ENCODE peak calls at places on chromosomes 13 and 19, in seven cellular contexts. One of them, this sample, is unnamed.

GRCh38 chr19:19064811-19065745 is 1.3 kb downstream of the SLC25A42 start:
- DNase-seq in endothelial cell: no peak
- DNase-seq in fibroblast of the aortic adventitia: no peak
- DNase-seq in immature natural killer cell: peak
- DNase-seq in RWPE1: peak
- DNase-seq in EL: peak
- DNase-seq in brain microvascular endothelial cell: no peak
- DNase-seq in this sample: no peak

GRCh38 chr13:109922518-109922917 is 136.1 kb upstream of the IRS2 start:
- DNase-seq in immature natural killer cell: no peak
- DNase-seq in endothelial cell: no peak
- DNase-seq in EL: peak
- DNase-seq in fibroblast of the aortic adventitia: no peak
- DNase-seq in RWPE1: peak
- DNase-seq in brain microvascular endothelial cell: no peak
- DNase-seq in this sample: no peak

GRCh38 chr19:32373614-32374295 is 28.3 kb downstream of the ZNF507 start:
- DNase-seq in EL: peak
- DNase-seq in RWPE1: peak
- DNase-seq in endothelial cell: no peak
- DNase-seq in immature natural killer cell: no peak
- DNase-seq in fibroblast of the aortic adventitia: peak
- DNase-seq in brain microvascular endothelial cell: peak
- DNase-seq in this sample: no peak

GRCh38 chr13:53200498-53201453 is 172.2 kb downstream of the OLFM4 start:
- DNase-seq in endothelial cell: peak
- DNase-seq in EL: peak
- DNase-seq in brain microvascular endothelial cell: no peak
- DNase-seq in fibroblast of the aortic adventitia: no peak
- DNase-seq in immature natural killer cell: no peak
- DNase-seq in RWPE1: peak
- DNase-seq in this sample: no peak

GRCh38 chr13:50599927-50600326 is 243.6 kb downstream of the DLEU7 start:
- DNase-seq in fibroblast of the aortic adventitia: no peak
- DNase-seq in immature natural killer cell: no peak
- DNase-seq in brain microvascular endothelial cell: no peak
- DNase-seq in endothelial cell: no peak
- DNase-seq in EL: no peak
- DNase-seq in RWPE1: no peak
- DNase-seq in this sample: no peak

GRCh38 chr19:36125557-36125956 is 10.3 kb downstream of the TBCB start:
- DNase-seq in fibroblast of the aortic adventitia: no peak
- DNase-seq in immature natural killer cell: no peak
- DNase-seq in brain microvascular endothelial cell: no peak
- DNase-seq in endothelial cell: no peak
- DNase-seq in RWPE1: no peak
- DNase-seq in EL: no peak
- DNase-seq in this sample: no peak

GRCh38 chr13:98097749-98098148 is 45.1 kb upstream of the FARP1 start:
- DNase-seq in fibroblast of the aortic adventitia: no peak
- DNase-seq in endothelial cell: no peak
- DNase-seq in brain microvascular endothelial cell: no peak
- DNase-seq in RWPE1: no peak
- DNase-seq in immature natural killer cell: no peak
- DNase-seq in EL: no peak
- DNase-seq in this sample: no peak

GRCh38 chr19:32749361-32749760 is 29.8 kb downstream of the TDRD12 start:
- DNase-seq in RWPE1: no peak
- DNase-seq in EL: no peak
- DNase-seq in endothelial cell: no peak
- DNase-seq in brain microvascular endothelial cell: no peak
- DNase-seq in fibroblast of the aortic adventitia: no peak
- DNase-seq in immature natural killer cell: no peak
- DNase-seq in this sample: no peak

GRCh38 chr19:33290956-33291622 is 11.2 kb downstream of the CEBPA start:
- DNase-seq in endothelial cell: no peak
- DNase-seq in RWPE1: peak
- DNase-seq in brain microvascular endothelial cell: no peak
- DNase-seq in immature natural killer cell: no peak
- DNase-seq in EL: no peak
- DNase-seq in fibroblast of the aortic adventitia: no peak
- DNase-seq in this sample: no peak

GRCh38 chr19:17091758-17092333 is 16.3 kb downstream of the MYO9B start:
- DNase-seq in endothelial cell: no peak
- DNase-seq in immature natural killer cell: peak
- DNase-seq in fibroblast of the aortic adventitia: no peak
- DNase-seq in EL: no peak
- DNase-seq in brain microvascular endothelial cell: no peak
- DNase-seq in RWPE1: no peak
- DNase-seq in this sample: peak

GRCh38 chr13:46757640-46758039 is 39.3 kb downstream of the ESD start:
- DNase-seq in immature natural killer cell: no peak
- DNase-seq in EL: no peak
- DNase-seq in RWPE1: no peak
- DNase-seq in brain microvascular endothelial cell: no peak
- DNase-seq in fibroblast of the aortic adventitia: no peak
- DNase-seq in endothelial cell: no peak
- DNase-seq in this sample: no peak

GRCh38 chr19:6459356-6460098 is at the start of gene SLC25A23:
- DNase-seq in EL: peak
- DNase-seq in endothelial cell: peak
- DNase-seq in immature natural killer cell: peak
- DNase-seq in RWPE1: peak
- DNase-seq in brain microvascular endothelial cell: peak
- DNase-seq in fibroblast of the aortic adventitia: peak
- DNase-seq in this sample: peak

GRCh38 chr19:55088543-55089265 is 13.0 kb downstream of the EPS8L1 start:
- DNase-seq in immature natural killer cell: peak
- DNase-seq in RWPE1: peak
- DNase-seq in endothelial cell: peak
- DNase-seq in fibroblast of the aortic adventitia: peak
- DNase-seq in EL: peak
- DNase-seq in brain microvascular endothelial cell: peak
- DNase-seq in this sample: peak

GRCh38 chr19:32404939-32405430 is 585 bp upstream of the DPY19L3 start:
- DNase-seq in brain microvascular endothelial cell: peak
- DNase-seq in EL: no peak
- DNase-seq in endothelial cell: peak
- DNase-seq in immature natural killer cell: no peak
- DNase-seq in RWPE1: peak
- DNase-seq in fibroblast of the aortic adventitia: peak
- DNase-seq in this sample: peak

GRCh38 chr19:8045872-8046568 is 6.5 kb upstream of the CCL25 start:
- DNase-seq in EL: no peak
- DNase-seq in fibroblast of the aortic adventitia: no peak
- DNase-seq in immature natural killer cell: no peak
- DNase-seq in RWPE1: no peak
- DNase-seq in endothelial cell: no peak
- DNase-seq in brain microvascular endothelial cell: no peak
- DNase-seq in this sample: no peak

GRCh38 chr13:44605275-44605674 is 29.1 kb upstream of the TSC22D1 start:
- DNase-seq in EL: no peak
- DNase-seq in fibroblast of the aortic adventitia: peak
- DNase-seq in brain microvascular endothelial cell: no peak
- DNase-seq in RWPE1: no peak
- DNase-seq in immature natural killer cell: no peak
- DNase-seq in endothelial cell: no peak
- DNase-seq in this sample: no peak

GRCh38 chr13:87667686-87668085 is 3.5 kb upstream of the SLITRK5 start:
- DNase-seq in EL: no peak
- DNase-seq in RWPE1: no peak
- DNase-seq in fibroblast of the aortic adventitia: no peak
- DNase-seq in immature natural killer cell: no peak
- DNase-seq in endothelial cell: no peak
- DNase-seq in brain microvascular endothelial cell: no peak
- DNase-seq in this sample: no peak

GRCh38 chr19:42412223-42412622 is 15.0 kb downstream of the LIPE start:
- DNase-seq in immature natural killer cell: no peak
- DNase-seq in brain microvascular endothelial cell: no peak
- DNase-seq in fibroblast of the aortic adventitia: no peak
- DNase-seq in endothelial cell: no peak
- DNase-seq in RWPE1: no peak
- DNase-seq in EL: peak
- DNase-seq in this sample: peak

GRCh38 chr19:19420570-19421301 is 15.3 kb downstream of the GATAD2A start:
- DNase-seq in brain microvascular endothelial cell: no peak
- DNase-seq in EL: no peak
- DNase-seq in fibroblast of the aortic adventitia: no peak
- DNase-seq in RWPE1: no peak
- DNase-seq in endothelial cell: no peak
- DNase-seq in immature natural killer cell: peak
- DNase-seq in this sample: no peak

This sample was measured in dorsolateral prefrontal cortex.